ENCODE peak calls at places on chromosomes 12 and 14, in five cellular contexts. S is cardiac septum, R is EL, Q is endodermal cell, H is psoas muscle. N is an unnamed sample.

GRCh38 chr12:27940756-27941402 is 31.7 kb downstream of the PTHLH start:
- DNase-seq in Q (peak), H (peak), S (peak), R (peak), N (peak)

GRCh38 chr14:28635387-28635786 is 131.2 kb upstream of the FOXG1 start:
- DNase-seq in H (no peak), S (no peak), Q (no peak), R (peak), N (peak)

GRCh38 chr12:110304061-110304551 is 23.1 kb downstream of the ATP2A2 start:
- DNase-seq in Q (no peak), H (no peak), S (no peak), R (peak), N (no peak)

GRCh38 chr12:74725154-74725553 is 187.5 kb downstream of the ATXN7L3B start:
- DNase-seq in Q (no peak), R (peak), H (no peak), S (no peak), N (no peak)

GRCh38 chr12:58741226-58741625 is 179.1 kb downstream of the LRIG3 start:
- DNase-seq in Q (no peak), S (no peak), R (no peak), H (no peak), N (no peak)

GRCh38 chr12:105986779-105987686 is 151.7 kb downstream of the NUAK1 start:
- DNase-seq in Q (peak), H (no peak), R (peak), S (no peak), N (no peak)

GRCh38 chr14:34980337-34980900 is 2.4 kb upstream of the SRP54 start:
- DNase-seq in H (no peak), R (no peak), Q (no peak), S (no peak), N (no peak)

GRCh38 chr12:46461907-46462605 is 89.5 kb upstream of the SLC38A2 start:
- DNase-seq in S (no peak), Q (no peak), H (no peak), R (no peak), N (no peak)

GRCh38 chr12:29073631-29074239 is 75.3 kb upstream of the FAR2 start:
- DNase-seq in S (no peak), H (no peak), R (peak), Q (peak), N (peak)

GRCh38 chr12:1830981-1831930 is 10.9 kb downstream of the LRTM2 start:
- DNase-seq in H (peak), R (peak), Q (peak), S (no peak), N (no peak)

GRCh38 chr12:79685068-79685467 is 5.7 kb downstream of the PAWR start:
- DNase-seq in H (no peak), S (no peak), R (peak), Q (no peak), N (no peak)

GRCh38 chr12:20629414-20630156 is 65.5 kb upstream of the SLCO1C1 start:
- DNase-seq in H (no peak), R (peak), S (no peak), Q (no peak), N (no peak)

GRCh38 chr14:90644882-90645281 is 171.3 kb downstream of the TTC7B start:
- DNase-seq in S (no peak), R (peak), Q (no peak), H (peak), N (no peak)

N was measured in NCI-H345.